ENCODE peak calls at places on chromosomes 12 and 14, in eight cellular contexts. I, K, U, C, R, O, P and E are unnamed samples. For H3K4me1, the result is how much of the 10 kb centered on the place peaks cover.

GRCh38 chr12:92130999-92131398 is 14.6 kb downstream of the BTG1 start:
- DNase-seq in I (no peak), K (no peak), U (no peak), C (no peak), R (no peak), O (no peak), P (no peak), E (no peak)

GRCh38 chr14:92981726-92982125 is 58.8 kb downstream of the CHGA start:
- DNase-seq in I (no peak), K (no peak), U (no peak), C (no peak), R (no peak), O (no peak), P (no peak), E (no peak)

GRCh38 chr14:56811596-56812363 is 1.5 kb upstream of the OTX2 start:
- DNase-seq in I (no peak), K (no peak), U (no peak), C (no peak), R (no peak), O (no peak), P (no peak), E (no peak)

GRCh38 chr12:5650804-5651461 is 219.0 kb downstream of the NTF3 start:
- DNase-seq in I (no peak), K (no peak), U (no peak), C (no peak), R (no peak), O (no peak), P (no peak), E (no peak)

GRCh38 chr12:12226187-12226586 is 40.7 kb downstream of the LRP6 start:
- DNase-seq in I (no peak), K (no peak), U (no peak), C (no peak), R (no peak), O (no peak), P (no peak), E (no peak)

GRCh38 chr12:44143170-44143569 is 307.3 kb downstream of the TMEM117 start:
- DNase-seq in I (no peak), K (no peak), U (no peak), C (no peak), R (no peak), O (no peak), P (no peak), E (no peak)

GRCh38 chr12:126212827-126213226 is 1147.6 kb downstream of the AACS start:
- DNase-seq in I (no peak), K (no peak), U (no peak), C (no peak), R (no peak), O (no peak), P (no peak), E (no peak)

GRCh38 chr12:645563-646071 is 17.6 kb downstream of the NINJ2 start:
- DNase-seq in I (no peak), K (peak), U (peak), C (no peak), R (no peak), O (no peak), P (no peak), E (no peak)

GRCh38 chr12:105485321-105485910 is 154.9 kb downstream of the C12orf75 start:
- DNase-seq in I (no peak), K (no peak), U (peak), C (no peak), R (no peak), O (no peak), P (no peak), E (no peak)

GRCh38 chr14:95299271-95299670 is 20.4 kb downstream of the CLMN start:
- DNase-seq in I (no peak), K (no peak), U (no peak), C (no peak), R (no peak), O (no peak), P (no peak), E (no peak)

GRCh38 chr12:53591301-53592206 is 34.6 kb downstream of the ATF7 start:
- DNase-seq in I (no peak), K (no peak), U (no peak), C (no peak), R (no peak), O (no peak), P (no peak), E (no peak)
- H3K4me1 ChIP-seq in I (under half), K (under half), U (under half), C (under half), R (under half), O (under half), P (under half), E (under half)

GRCh38 chr12:93736640-93737178 is 59.5 kb downstream of the CRADD start:
- DNase-seq in I (no peak), K (no peak), U (no peak), C (no peak), R (no peak), O (no peak), P (no peak), E (no peak)
- H3K4me3 ChIP-seq in I (no peak), K (no peak), U (no peak), C (no peak), R (no peak), O (no peak), P (no peak), E (no peak)

GRCh38 chr14:37597538-37598084 is 2.2 kb downstream of the TTC6 start:
- DNase-seq in I (peak), K (no peak), U (no peak), C (no peak), R (no peak), O (no peak), P (no peak), E (no peak)
- H3K27ac ChIP-seq in I (peak), K (no peak), U (no peak), C (no peak), R (no peak), O (peak), P (no peak), E (no peak)

GRCh38 chr12:46499226-46499625 is 126.7 kb upstream of the SLC38A2 start:
- DNase-seq in I (no peak), K (no peak), U (peak), C (no peak), R (no peak), O (no peak), P (no peak), E (no peak)

GRCh38 chr12:46500673-46501072 is 128.1 kb upstream of the SLC38A2 start:
- DNase-seq in I (no peak), K (no peak), U (no peak), C (no peak), R (no peak), O (no peak), P (no peak), E (no peak)

GRCh38 chr12:46503637-46504036 is 131.1 kb upstream of the SLC38A2 start:
- DNase-seq in I (no peak), K (no peak), U (no peak), C (no peak), R (no peak), O (no peak), P (no peak), E (no peak)

GRCh38 chr12:46497739-46498138 is 125.2 kb upstream of the SLC38A2 start:
- DNase-seq in I (no peak), K (no peak), U (no peak), C (no peak), R (no peak), O (no peak), P (no peak), E (no peak)

DNA sequence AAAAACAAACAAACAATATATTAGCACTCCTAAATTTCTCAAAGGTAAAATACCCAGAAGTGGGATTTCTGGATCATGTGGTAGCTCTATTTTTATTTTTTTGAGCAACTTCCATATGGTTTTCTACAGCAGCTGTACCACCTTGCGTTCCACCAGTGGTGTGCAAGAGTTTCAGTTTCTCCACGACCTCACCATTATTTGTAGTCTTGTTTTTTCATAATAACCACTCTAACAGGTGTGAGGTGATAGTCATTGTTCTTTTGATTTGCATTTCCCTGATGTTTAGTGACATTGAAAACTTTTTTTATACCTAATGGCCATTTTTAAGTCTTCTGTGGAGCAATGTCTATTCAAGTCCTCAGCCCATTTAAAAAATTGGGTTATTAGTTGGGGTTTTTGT is 127.3 kb upstream of the SLC38A2 start:
- DNase-seq in I (no peak), K (no peak), U (no peak), C (no peak), R (no peak), O (no peak), P (no peak), E (no peak)
- H3K4me1 ChIP-seq in I (under half), K (under half), U (under half), C (under half), R (under half), O (under half), P (under half), E (under half)